ENCODE peak calls at places on chromosomes 13 and 19, in six cellular contexts. R is HCT116, W is fibroblast of lung, O is Peyer's patch, J is Caco-2, G is body of pancreas. F is an unnamed sample.
A peak's percentile ranks its signal among the peaks of the same experiment; 100 is the strongest.

GRCh38 chr19:33382006-33382405 is 8.5 kb downstream of the CEBPG start:
- DNase-seq in R (no peak), W (no peak), O (no peak), J (no peak), G (no peak), F (no peak)

GRCh38 chr19:47813304-47813994 is 8.3 kb upstream of the CRX start:
- DNase-seq in R (peak; percentile 61), W (peak; percentile 32), O (peak; percentile 83), J (peak; percentile 92), G (peak; percentile 66), F (peak; percentile 97)

GRCh38 chr13:22148187-22148586 is 477.3 kb downstream of the FGF9 start:
- DNase-seq in R (no peak), W (no peak), O (no peak), J (no peak), G (no peak), F (no peak)

GRCh38 chr19:3849092-3849491 is 19.7 kb downstream of the ZFR2 start:
- DNase-seq in R (peak; percentile 65), W (no peak), O (no peak), J (peak; percentile 46), G (no peak), F (peak; percentile 76)

GRCh38 chr13:45847554-45848224 is 3.9 kb downstream of the SIAH3 start:
- DNase-seq in R (no peak), W (peak; percentile 34), O (no peak), J (no peak), G (no peak), F (no peak)

GRCh38 chr13:75495938-75496337 is 14.0 kb upstream of the TBC1D4 start:
- DNase-seq in R (no peak), W (peak; percentile 96), O (no peak), J (no peak), G (no peak), F (no peak)

GRCh38 chr13:22800726-22801401 is 379.9 kb upstream of the SGCG start:
- DNase-seq in R (no peak), W (no peak), O (no peak), J (no peak), G (no peak), F (no peak)

GRCh38 chr13:32033744-32034143 is 2.2 kb downstream of the FRY start:
- DNase-seq in R (no peak), W (no peak), O (no peak), J (peak; percentile 10), G (no peak), F (no peak)

GRCh38 chr19:37564624-37565369 is 29.8 kb downstream of the ZNF571 start:
- DNase-seq in R (no peak), W (no peak), O (no peak), J (no peak), G (no peak), F (no peak)

GRCh38 chr19:37565370-37565669 is 29.3 kb downstream of the ZNF571 start:
- DNase-seq in R (no peak), W (peak; percentile 4), O (no peak), J (no peak), G (no peak), F (no peak)

GRCh38 chr19:37563518-37563917 is 31.1 kb downstream of the ZNF571 start:
- DNase-seq in R (no peak), W (no peak), O (no peak), J (no peak), G (no peak), F (no peak)
- H3K9me3 ChIP-seq in R (peaks cover 45% of the 10 kb centered on the region), W (no peaks in the 10 kb centered on the region), O (no peaks in the 10 kb centered on the region), J (peaks cover 67% of the 10 kb centered on the region), G (peaks cover 15% of the 10 kb centered on the region), F (peaks cover 22% of the 10 kb centered on the region)

GRCh38 chr19:55838906-55839305 is 2.6 kb downstream of the NLRP4 start:
- DNase-seq in R (no peak), W (no peak), O (no peak), J (no peak), G (no peak), F (no peak)
- H3K9me3 ChIP-seq in R (no peaks in the 10 kb centered on the region), W (no peaks in the 10 kb centered on the region), O (no peaks in the 10 kb centered on the region), J (no peaks in the 10 kb centered on the region), G (no peaks in the 10 kb centered on the region), F (no peaks in the 10 kb centered on the region)

DNA sequence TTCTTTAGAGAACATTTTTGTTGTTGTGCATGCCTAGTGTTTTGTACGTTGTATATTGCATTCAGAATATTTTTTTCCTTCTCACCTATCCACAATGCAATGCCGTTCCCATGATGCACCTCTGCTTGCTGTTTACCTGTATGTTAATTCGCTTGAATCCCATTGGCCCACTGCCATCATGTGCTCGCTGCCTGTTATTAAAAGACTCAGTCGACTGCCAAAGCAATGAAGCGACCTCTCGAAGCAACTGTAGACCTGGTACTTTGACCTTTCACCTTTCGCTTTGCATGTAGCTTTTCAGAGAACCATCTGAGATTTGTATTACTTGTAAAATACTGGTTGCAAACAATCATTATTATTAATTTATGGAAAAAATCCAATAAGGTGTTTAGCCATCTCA is 77.4 kb upstream of the RAP2A start:
- DNase-seq in R (no peak), W (no peak), O (no peak), J (no peak), G (no peak), F (no peak)
- H3K9me3 ChIP-seq in R (no peaks in the 10 kb centered on the region), W (no peaks in the 10 kb centered on the region), O (no peaks in the 10 kb centered on the region), J (no peaks in the 10 kb centered on the region), G (no peaks in the 10 kb centered on the region), F (no peaks in the 10 kb centered on the region)

GRCh38 chr19:36330226-36330625 is 48.8 kb downstream of the ZFP14 start:
- DNase-seq in R (no peak), W (no peak), O (no peak), J (no peak), G (no peak), F (no peak)

GRCh38 chr19:36331353-36332228 is 47.4 kb downstream of the ZFP14 start:
- DNase-seq in R (no peak), W (peak; percentile 98), O (peak; percentile 58), J (no peak), G (peak; percentile 83), F (no peak)
- H3K9me3 ChIP-seq in R (peaks cover 5% of the 10 kb centered on the region), W (no peaks in the 10 kb centered on the region), O (no peaks in the 10 kb centered on the region), J (peaks cover 23% of the 10 kb centered on the region), G (no peaks in the 10 kb centered on the region), F (no peaks in the 10 kb centered on the region)

DNA sequence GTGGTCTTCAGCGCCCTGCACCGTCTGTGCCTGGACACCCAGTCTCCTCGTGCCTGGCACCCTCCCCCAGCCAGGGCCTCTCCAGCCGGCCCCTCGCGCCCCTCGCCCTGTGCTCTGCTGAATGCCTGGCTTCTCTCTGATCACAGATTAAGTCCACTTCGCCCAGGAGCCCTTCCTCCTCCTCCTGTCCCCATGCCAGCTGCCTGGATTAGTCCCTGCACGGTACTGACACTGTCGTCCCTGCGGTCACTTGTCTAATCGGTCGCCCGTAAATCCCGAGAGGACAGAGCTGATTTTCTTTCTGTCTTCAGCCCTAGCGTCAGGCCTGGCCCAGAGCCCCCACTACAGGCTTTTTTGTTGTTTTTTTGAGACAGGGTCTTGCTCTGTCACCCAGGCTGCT is 6.6 kb downstream of the THOP1 start:
- DNase-seq in R (no peak), W (no peak), O (no peak), J (no peak), G (no peak), F (no peak)
- H3K9me3 ChIP-seq in R (no peaks in the 10 kb centered on the region), W (no peaks in the 10 kb centered on the region), O (no peaks in the 10 kb centered on the region), J (no peaks in the 10 kb centered on the region), G (no peaks in the 10 kb centered on the region), F (no peaks in the 10 kb centered on the region)

GRCh38 chr19:12194827-12195500 is 32.1 kb downstream of the ZNF136 start:
- DNase-seq in R (no peak), W (peak; percentile 66), O (peak; percentile 77), J (no peak), G (peak; percentile 97), F (no peak)
- H3K9me3 ChIP-seq in R (peaks cover 29% of the 10 kb centered on the region), W (peaks cover 2% of the 10 kb centered on the region), O (no peaks in the 10 kb centered on the region), J (peaks cover 16% of the 10 kb centered on the region), G (no peaks in the 10 kb centered on the region), F (no peaks in the 10 kb centered on the region)

GRCh38 chr19:8910775-8911414 is 78.7 kb downstream of the MBD3L1 start:
- DNase-seq in R (no peak), W (no peak), O (no peak), J (no peak), G (no peak), F (no peak)
- H3K9me3 ChIP-seq in R (no peaks in the 10 kb centered on the region), W (no peaks in the 10 kb centered on the region), O (no peaks in the 10 kb centered on the region), J (no peaks in the 10 kb centered on the region), G (no peaks in the 10 kb centered on the region), F (no peaks in the 10 kb centered on the region)

GRCh38 chr13:19072543-19072942 is 109.1 kb downstream of the TUBA3C start:
- DNase-seq in R (no peak), W (no peak), O (no peak), J (no peak), G (no peak), F (no peak)
- H3K9me3 ChIP-seq in R (peaks cover 19% of the 10 kb centered on the region), W (no peaks in the 10 kb centered on the region), O (no peaks in the 10 kb centered on the region), J (no peaks in the 10 kb centered on the region), G (no peaks in the 10 kb centered on the region), F (no peaks in the 10 kb centered on the region)

GRCh38 chr19:46232938-46233621 is 3.5 kb downstream of the IGFL1 start:
- DNase-seq in R (no peak), W (no peak), O (no peak), J (no peak), G (no peak), F (no peak)
- H3K9me3 ChIP-seq in R (no peaks in the 10 kb centered on the region), W (no peaks in the 10 kb centered on the region), O (no peaks in the 10 kb centered on the region), J (no peaks in the 10 kb centered on the region), G (no peaks in the 10 kb centered on the region), F (no peaks in the 10 kb centered on the region)

GRCh38 chr19:7756258-7756657 is 6.8 kb upstream of the CLEC4M start:
- DNase-seq in R (no peak), W (no peak), O (no peak), J (no peak), G (no peak), F (no peak)

GRCh38 chr19:7763696-7764095 is 653 bp downstream of the CLEC4M start:
- DNase-seq in R (no peak), W (no peak), O (no peak), J (no peak), G (no peak), F (no peak)

GRCh38 chr19:7762719-7763293 is at the start of gene CLEC4M:
- DNase-seq in R (no peak), W (no peak), O (no peak), J (no peak), G (no peak), F (no peak)

GRCh38 chr19:7757358-7757757 is 5.7 kb upstream of the CLEC4M start:
- DNase-seq in R (no peak), W (no peak), O (no peak), J (no peak), G (no peak), F (no peak)

GRCh38 chr19:7759156-7759555 is 3.9 kb upstream of the CLEC4M start:
- DNase-seq in R (no peak), W (no peak), O (no peak), J (no peak), G (no peak), F (no peak)
- H3K9me3 ChIP-seq in R (peaks cover 17% of the 10 kb centered on the region), W (no peaks in the 10 kb centered on the region), O (no peaks in the 10 kb centered on the region), J (peaks cover 33% of the 10 kb centered on the region), G (no peaks in the 10 kb centered on the region), F (peaks cover 6% of the 10 kb centered on the region)

F was measured in HAP-1.